ENCODE peak calls at places on chromosomes 2 and 18, in seven cellular contexts. A is endothelial cell; H is CD8-positive, alpha-beta T cell; Z is PC-3; P is epithelial cell of esophagus; J is tibial nerve; L is ovary. V is an unnamed sample.

GRCh38 chr2:147345246-147345645 is 499.6 kb upstream of the ACVR2A start:
- DNase-seq in A (no peak), H (no peak), Z (peak), P (peak), J (no peak), L (no peak), V (no peak)

GRCh38 chr2:242020196-242021004 is 150.9 kb downstream of the RTP5 start:
- DNase-seq in A (no peak), H (no peak), Z (no peak), P (no peak), J (peak), L (peak), V (no peak)

GRCh38 chr2:155350783-155351580 is 652.5 kb downstream of the KCNJ3 start:
- DNase-seq in A (no peak), H (no peak), Z (no peak), P (no peak), J (no peak), L (no peak), V (no peak)

GRCh38 chr2:30428827-30429461 is 18.1 kb upstream of the LCLAT1 start:
- DNase-seq in A (no peak), H (no peak), Z (no peak), P (no peak), J (no peak), L (no peak), V (no peak)

GRCh38 chr2:70515938-70516337 is 37.7 kb downstream of the TGFA start:
- DNase-seq in A (no peak), H (no peak), Z (no peak), P (no peak), J (no peak), L (no peak), V (no peak)

GRCh38 chr2:142180820-142181533 is 50.2 kb upstream of the LRP1B start:
- DNase-seq in A (peak), H (no peak), Z (peak), P (peak), J (no peak), L (no peak), V (no peak)

GRCh38 chr2:16632615-16633014 is 33.0 kb downstream of the CYRIA start:
- DNase-seq in A (no peak), H (no peak), Z (no peak), P (no peak), J (no peak), L (no peak), V (no peak)

GRCh38 chr2:120741514-120742448 is 6.1 kb downstream of the GLI2 start:
- DNase-seq in A (no peak), H (no peak), Z (peak), P (no peak), J (no peak), L (peak), V (no peak)

GRCh38 chr18:75210274-75211001 is at the start of gene TSHZ1:
- DNase-seq in A (peak), H (peak), Z (peak), P (peak), J (no peak), L (peak), V (peak)

GRCh38 chr2:216632952-216633615 is at the start of gene IGFBP2:
- DNase-seq in A (peak), H (no peak), Z (peak), P (no peak), J (no peak), L (peak), V (peak)
- TF ChIP-seq CTCF in A (no peak), H (no peak), Z (no peak), P (no peak), J (no peak), L (no peak), V (no peak)

DNA sequence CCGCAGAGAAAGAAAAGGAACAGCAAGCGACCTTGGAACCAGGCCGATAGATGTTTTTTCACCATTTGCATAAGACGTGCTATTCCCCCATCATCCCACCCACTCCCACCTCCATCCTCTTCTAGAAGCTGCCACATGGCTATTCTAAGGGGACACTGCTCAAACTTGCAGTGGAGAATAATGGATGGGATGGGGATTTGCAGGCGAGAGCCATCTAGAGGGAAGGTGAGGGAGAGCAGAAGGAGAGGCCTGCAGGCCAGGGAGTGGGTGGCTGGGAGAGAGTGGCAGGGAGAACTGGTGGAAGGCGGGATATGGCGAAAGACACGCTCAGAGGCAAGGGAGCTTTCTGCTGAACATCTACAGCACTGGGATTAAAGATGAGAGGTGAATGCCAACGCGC is 84.9 kb downstream of the MAPK4 start:
- DNase-seq in A (peak), H (no peak), Z (peak), P (peak), J (no peak), L (no peak), V (no peak)
- TF ChIP-seq CTCF in A (no peak), H (no peak), Z (peak), P (peak), J (no peak), L (no peak), V (no peak)

GRCh38 chr2:54909006-54909405 is 141.2 kb downstream of the RTN4 start:
- DNase-seq in A (no peak), H (no peak), Z (no peak), P (no peak), J (no peak), L (no peak), V (no peak)
- TF ChIP-seq CTCF in A (no peak), H (no peak), Z (no peak), P (no peak), J (no peak), L (no peak), V (no peak)

DNA sequence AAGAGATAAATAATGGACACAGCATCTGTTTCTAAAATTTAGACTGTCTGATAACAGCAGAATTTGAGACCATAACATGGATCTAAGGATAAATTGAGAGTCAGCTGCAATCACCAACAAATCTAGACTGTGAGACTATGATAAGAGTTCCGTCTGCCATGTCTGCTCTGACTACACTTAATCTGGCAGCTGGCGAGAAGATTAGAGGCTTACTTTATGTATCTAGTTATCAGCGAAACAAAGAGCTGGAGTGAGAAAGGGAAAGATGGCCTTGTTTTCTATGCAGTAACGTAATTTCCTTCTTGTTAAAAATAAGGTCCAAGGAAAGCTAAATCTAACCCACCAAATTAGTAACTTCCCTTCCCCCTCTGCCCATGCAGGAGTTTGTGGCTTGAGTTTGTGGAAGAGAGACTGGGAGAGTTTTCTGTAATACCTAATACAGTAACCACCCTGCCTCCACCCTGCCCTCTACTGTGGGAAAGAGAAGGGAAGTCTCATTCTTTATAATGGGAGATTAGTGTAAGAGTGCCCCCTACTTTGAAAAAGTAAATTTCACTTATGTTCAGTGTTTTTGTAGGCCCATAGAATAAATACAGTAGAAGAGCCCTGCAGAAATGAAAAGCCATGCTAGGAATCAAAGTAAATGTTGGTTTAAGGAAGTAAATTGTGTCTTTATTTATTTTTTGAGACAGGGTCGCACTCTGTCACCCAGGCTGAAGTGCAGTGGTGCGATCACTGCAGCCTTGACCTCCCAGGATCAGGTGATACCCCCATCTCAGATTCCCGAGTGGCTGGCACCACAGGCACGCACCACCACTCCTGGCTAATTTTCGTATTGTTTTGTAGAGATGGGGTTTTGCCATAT is 27.5 kb downstream of the EML4 start:
- DNase-seq in A (peak), H (peak), Z (peak), P (peak), J (no peak), L (no peak), V (peak)
- TF ChIP-seq CTCF in A (peak), H (peak), Z (peak), P (peak), J (peak), L (no peak), V (peak)